ENCODE peak calls at places on chromosomes 16 and 17, in nine cellular contexts. G is bronchial epithelial cell, Z is fibroblast of mammary gland, W is osteocyte, D is IMR-90, J is transverse colon, X is heart left ventricle, V is neural crest cell, K is left ventricle myocardium inferior. I is an unnamed sample.

GRCh38 chr17:29241015-29241963 is 5.4 kb upstream of the CRYBA1 start:
- DNase-seq in D (peak; percentile 98), Z (peak; percentile 97), J (no peak), X (peak; percentile 47), K (no peak), V (peak; percentile 51), W (peak; percentile 85), G (peak; percentile 99), I (peak; percentile 97)

GRCh38 chr17:41910701-41911391 is 7.9 kb downstream of the ACLY start:
- DNase-seq in Z (peak; percentile 99), X (no peak), G (peak; percentile 63), W (no peak), K (no peak), D (peak; percentile 99), V (no peak), J (no peak), I (peak; percentile 68)

GRCh38 chr17:50769884-50770283 is 2.6 kb upstream of the ANKRD40CL start:
- DNase-seq in V (no peak), G (no peak), D (no peak), K (no peak), J (no peak), X (no peak), Z (no peak), W (peak; percentile 59), I (no peak)

GRCh38 chr17:65588194-65588808 is 26.9 kb upstream of the AXIN2 start:
- DNase-seq in X (no peak), K (peak; percentile 45), D (no peak), J (peak; percentile 78), G (peak; percentile 15), V (no peak), Z (no peak), W (no peak), I (no peak)

GRCh38 chr17:47295037-47295873 is 28.5 kb upstream of the EFCAB13 start:
- DNase-seq in X (no peak), Z (no peak), J (no peak), D (no peak), G (no peak), W (no peak), V (peak; percentile 45), K (no peak), I (no peak)

GRCh38 chr16:73232555-73233422 is 184.9 kb upstream of the ZFHX3 start:
- DNase-seq in Z (peak; percentile 94), G (no peak), W (no peak), K (peak; percentile 16), J (peak; percentile 18), D (peak; percentile 100), X (peak; percentile 59), V (no peak), I (peak; percentile 28)

GRCh38 chr16:69404275-69404805 is 18.5 kb upstream of the TERF2 start:
- DNase-seq in G (peak; percentile 82), Z (no peak), W (no peak), X (peak; percentile 45), D (peak; percentile 40), K (no peak), V (no peak), J (peak; percentile 51), I (peak; percentile 24)

GRCh38 chr16:46903255-46903905 is 19.2 kb downstream of the GPT2 start:
- DNase-seq in K (no peak), X (no peak), D (no peak), W (no peak), G (no peak), V (no peak), J (peak; percentile 74), Z (no peak), I (no peak)

GRCh38 chr17:40366861-40367518 is 2.5 kb upstream of the GJD3 start:
- DNase-seq in W (no peak), G (no peak), V (no peak), K (no peak), D (no peak), X (no peak), Z (no peak), J (no peak), I (no peak)

GRCh38 chr16:12341966-12342365 is 365.4 kb downstream of the SNX29 start:
- DNase-seq in D (peak; percentile 31), V (no peak), G (no peak), Z (peak; percentile 21), K (no peak), J (no peak), W (no peak), X (no peak), I (no peak)

GRCh38 chr16:2883027-2883846 is at the start of gene FLYWCH2:
- DNase-seq in X (peak; percentile 98), W (peak; percentile 100), G (peak; percentile 84), Z (peak; percentile 92), K (peak; percentile 99), D (peak; percentile 93), V (peak; percentile 100), J (peak; percentile 100), I (peak; percentile 96)

GRCh38 chr16:3909791-3910583 is 29.5 kb upstream of the CREBBP start:
- DNase-seq in J (no peak), V (no peak), Z (no peak), W (no peak), K (no peak), X (no peak), D (no peak), G (no peak), I (no peak)

GRCh38 chr16:3912373-3912772 is 31.9 kb upstream of the CREBBP start:
- DNase-seq in G (no peak), D (no peak), Z (no peak), K (no peak), V (no peak), W (no peak), X (no peak), J (no peak), I (no peak)

GRCh38 chr16:3906363-3906762 is 25.9 kb upstream of the CREBBP start:
- DNase-seq in Z (no peak), G (no peak), J (no peak), D (no peak), X (no peak), W (no peak), K (no peak), V (no peak), I (no peak)

GRCh38 chr16:3907586-3907985 is 27.1 kb upstream of the CREBBP start:
- DNase-seq in W (no peak), V (no peak), D (no peak), G (no peak), X (no peak), K (no peak), J (no peak), Z (no peak), I (no peak)

DNA sequence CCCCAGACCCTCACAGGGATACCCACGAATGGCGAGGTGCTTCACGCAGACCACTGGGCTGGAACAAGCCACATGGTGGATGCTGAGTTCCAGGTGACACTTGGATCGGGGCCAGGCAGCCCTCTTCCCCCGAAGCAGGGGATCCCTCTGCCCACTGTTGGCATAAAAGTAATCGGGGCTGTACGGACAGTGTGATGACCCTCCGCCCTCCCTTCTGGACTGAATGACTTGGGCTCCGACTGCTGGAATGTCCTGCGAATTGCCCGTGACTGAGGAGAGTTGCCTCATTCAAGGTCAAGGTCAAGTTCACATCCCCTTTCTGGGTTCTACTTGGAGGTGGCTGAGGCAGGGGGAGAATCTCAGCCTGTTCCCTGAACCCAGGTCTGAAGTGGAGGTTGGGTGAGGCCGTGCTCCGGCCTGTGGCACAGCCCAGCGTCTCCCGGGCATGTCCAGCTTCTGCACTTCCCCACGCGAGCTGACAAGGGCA is 28.5 kb upstream of the CREBBP start:
- DNase-seq in W (no peak), K (no peak), D (no peak), G (no peak), Z (no peak), J (no peak), X (no peak), V (no peak), I (no peak)
- TF ChIP-seq CTCF in W (no peak), K (no peak), D (no peak), G (no peak), Z (no peak), J (no peak), X (no peak), V (no peak), I (no peak)

GRCh38 chr17:44206825-44207155 is 7.1 kb upstream of the ATXN7L3 start:
- DNase-seq in K (no peak), V (no peak), D (no peak), W (no peak), Z (no peak), X (no peak), J (no peak), G (no peak), I (no peak)

GRCh38 chr17:44204453-44204882 is 4.8 kb upstream of the ATXN7L3 start:
- DNase-seq in X (peak; percentile 59), G (peak; percentile 61), D (peak; percentile 61), V (no peak), K (no peak), W (no peak), J (no peak), Z (peak; percentile 82), I (peak; percentile 83)

GRCh38 chr17:44207319-44207718 is 7.6 kb upstream of the ATXN7L3 start:
- DNase-seq in W (no peak), J (no peak), X (no peak), Z (no peak), D (no peak), K (no peak), G (no peak), V (no peak), I (no peak)

GRCh38 chr17:44203731-44204452 is 4.2 kb upstream of the ATXN7L3 start:
- DNase-seq in J (peak; percentile 38), K (no peak), V (peak; percentile 62), G (peak; percentile 37), X (no peak), D (peak; percentile 31), W (no peak), Z (peak; percentile 66), I (peak; percentile 68)

GRCh38 chr17:44205962-44206824 is 6.5 kb upstream of the ATXN7L3 start:
- DNase-seq in V (no peak), J (no peak), K (no peak), D (no peak), G (no peak), X (no peak), W (no peak), Z (no peak), I (no peak)
- TF ChIP-seq CTCF in V (peak; percentile 22), J (no peak), K (no peak), D (peak; percentile 28), G (peak; percentile 41), X (no peak), W (peak; percentile 28), Z (peak; percentile 19), I (no peak)

DNA sequence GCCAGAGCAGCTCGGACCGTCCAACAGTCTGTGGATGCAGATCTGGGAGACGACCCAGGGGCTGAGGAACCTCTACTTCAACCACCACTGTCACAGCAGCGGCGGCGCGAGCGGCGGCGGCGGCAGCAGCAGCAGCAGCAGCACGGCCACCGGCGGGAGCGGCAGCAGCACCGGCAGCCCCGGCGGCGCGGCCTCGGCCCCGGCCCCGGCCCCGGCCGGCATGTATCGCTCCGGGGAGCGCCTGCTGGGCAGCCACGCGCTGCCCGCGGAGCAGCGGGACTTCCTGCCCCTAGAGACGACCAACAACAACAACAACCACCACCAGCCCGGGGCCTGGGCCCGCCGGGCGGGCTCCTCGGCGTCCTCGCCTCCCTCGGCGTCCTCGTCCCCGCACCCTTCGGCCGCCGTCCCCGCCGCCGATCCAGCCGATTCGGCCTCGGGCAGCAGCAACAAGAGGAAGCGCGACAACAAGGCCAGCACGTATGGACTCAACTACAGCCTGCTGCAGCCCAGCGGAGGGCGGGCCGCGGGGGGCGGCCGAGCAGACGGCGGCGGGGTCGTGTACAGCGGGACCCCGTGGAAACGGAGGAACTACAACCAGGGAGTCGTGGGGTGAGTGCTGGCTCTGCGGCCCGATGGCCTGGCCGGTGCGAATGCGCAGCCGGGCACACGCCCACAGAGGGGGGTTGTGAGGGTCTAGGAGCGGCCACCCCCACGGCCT is 702 bp downstream of the TENT4B start:
- DNase-seq in D (no peak), X (peak; percentile 37), V (peak; percentile 20), J (no peak), W (no peak), K (peak; percentile 46), G (no peak), Z (no peak), I (no peak)
- TF ChIP-seq CTCF in D (no peak), X (no peak), V (no peak), J (no peak), W (no peak), K (no peak), G (no peak), Z (no peak), I (no peak)

GRCh38 chr17:43907425-43907981 is at the start of gene MPP2:
- DNase-seq in X (peak; percentile 75), G (peak; percentile 43), W (peak; percentile 90), Z (peak; percentile 52), J (peak; percentile 69), D (peak; percentile 58), V (peak; percentile 77), K (peak; percentile 72), I (peak; percentile 20)
- TF ChIP-seq CTCF in X (peak; percentile 32), G (peak; percentile 24), W (peak; percentile 40), Z (no peak), J (no peak), D (peak; percentile 17), V (no peak), K (peak; percentile 50), I (no peak)